ENCODE peak calls at places on chromosomes 3 and 15, in seven cellular contexts. P, D, A, L, J, V and T are unnamed samples.

GRCh38 chr3:46912986-46913385 is 35.5 kb downstream of the PTH1R start:
- DNase-seq in P (no peak), D (no peak), A (no peak), L (no peak), J (no peak), V (no peak), T (no peak)

GRCh38 chr15:35349916-35350315 is 196.0 kb downstream of the DPH6 start:
- DNase-seq in P (no peak), D (peak; percentile 14), A (no peak), L (no peak), J (no peak), V (no peak), T (no peak)

GRCh38 chr3:39707314-39707909 is 102.0 kb upstream of the MYRIP start:
- DNase-seq in P (peak; percentile 59), D (peak; percentile 53), A (peak; percentile 38), L (peak; percentile 52), J (no peak), V (no peak), T (peak; percentile 72)

GRCh38 chr3:111156506-111156905 is 84.9 kb downstream of the NECTIN3 start:
- DNase-seq in P (no peak), D (peak; percentile 20), A (no peak), L (no peak), J (no peak), V (no peak), T (peak; percentile 46)

GRCh38 chr3:134357914-134358811 is 16.1 kb downstream of the AMOTL2 start:
- DNase-seq in P (peak; percentile 75), D (peak; percentile 97), A (peak; percentile 19), L (no peak), J (no peak), V (peak; percentile 78), T (peak; percentile 98)

GRCh38 chr15:41558400-41559238 is at the start of gene TYRO3:
- DNase-seq in P (peak; percentile 76), D (peak; percentile 25), A (peak; percentile 48), L (peak; percentile 86), J (peak; percentile 70), V (peak; percentile 85), T (peak; percentile 51)

GRCh38 chr3:127226946-127227842 is 34.3 kb downstream of the PRR23E start:
- DNase-seq in P (no peak), D (no peak), A (no peak), L (peak; percentile 84), J (no peak), V (peak; percentile 90), T (no peak)

GRCh38 chr3:43320288-43320687 is 33.9 kb downstream of the SNRK start:
- DNase-seq in P (no peak), D (no peak), A (no peak), L (no peak), J (no peak), V (no peak), T (no peak)

GRCh38 chr3:47605646-47606045 is 27.0 kb upstream of the CSPG5 start:
- DNase-seq in P (no peak), D (peak; percentile 63), A (no peak), L (no peak), J (no peak), V (no peak), T (no peak)

GRCh38 chr3:106183762-106184391 is 315.1 kb upstream of the CBLB start:
- DNase-seq in P (no peak), D (peak; percentile 84), A (no peak), L (no peak), J (no peak), V (no peak), T (peak; percentile 93)

GRCh38 chr3:46482632-46483311 is 15.0 kb upstream of the RTP3 start:
- DNase-seq in P (no peak), D (peak; percentile 72), A (no peak), L (no peak), J (no peak), V (peak; percentile 6), T (peak; percentile 19)

GRCh38 chr3:29171583-29171990 is 109.3 kb upstream of the RBMS3 start:
- DNase-seq in P (no peak), D (peak; percentile 58), A (peak; percentile 62), L (peak; percentile 6), J (no peak), V (no peak), T (peak; percentile 71)

GRCh38 chr15:91866371-91866905 is 12.9 kb downstream of the SLCO3A1 start:
- DNase-seq in P (no peak), D (no peak), A (no peak), L (no peak), J (no peak), V (no peak), T (no peak)

GRCh38 chr3:13414040-13414729 is 5.9 kb downstream of the NUP210 start:
- DNase-seq in P (no peak), D (no peak), A (peak; percentile 90), L (no peak), J (peak; percentile 38), V (no peak), T (no peak)

GRCh38 chr3:138774529-138775253 is 60.0 kb downstream of the PIK3CB start:
- DNase-seq in P (peak; percentile 1), D (peak; percentile 99), A (no peak), L (no peak), J (peak; percentile 62), V (no peak), T (peak; percentile 99)

GRCh38 chr3:63429905-63430304 is 151.8 kb downstream of the SYNPR start:
- DNase-seq in P (peak; percentile 25), D (no peak), A (no peak), L (no peak), J (no peak), V (no peak), T (peak; percentile 3)

GRCh38 chr15:78322243-78322642 is 17.9 kb upstream of the CRABP1 start:
- DNase-seq in P (no peak), D (peak; percentile 67), A (no peak), L (no peak), J (peak; percentile 34), V (peak; percentile 78), T (peak; percentile 73)

GRCh38 chr15:94164202-94164807 is 67.1 kb upstream of the MCTP2 start:
- DNase-seq in P (peak; percentile 77), D (peak; percentile 55), A (peak; percentile 81), L (peak; percentile 80), J (peak; percentile 43), V (peak; percentile 91), T (peak; percentile 36)

GRCh38 chr3:188077160-188077812 is 76.7 kb upstream of the LPP start:
- DNase-seq in P (no peak), D (no peak), A (no peak), L (no peak), J (no peak), V (no peak), T (peak; percentile 80)

GRCh38 chr3:170689218-170689874 is 103.5 kb upstream of the SLC7A14 start:
- DNase-seq in P (no peak), D (peak; percentile 67), A (no peak), L (peak; percentile 17), J (no peak), V (peak; percentile 87), T (peak; percentile 85)

GRCh38 chr3:64244011-64244942 is 19.0 kb upstream of the PRICKLE2 start:
- DNase-seq in P (no peak), D (peak; percentile 35), A (peak; percentile 34), L (no peak), J (no peak), V (peak; percentile 63), T (peak; percentile 59)

GRCh38 chr15:74752486-74753395 is 4.1 kb downstream of the CYP1A2 start:
- DNase-seq in P (no peak), D (no peak), A (no peak), L (no peak), J (no peak), V (no peak), T (peak; percentile 40)

GRCh38 chr15:36642311-36642710 is 62.9 kb downstream of the CDIN1 start:
- DNase-seq in P (no peak), D (no peak), A (no peak), L (no peak), J (no peak), V (no peak), T (no peak)

GRCh38 chr15:36643551-36643950 is 64.1 kb downstream of the CDIN1 start:
- DNase-seq in P (no peak), D (peak; percentile 67), A (no peak), L (peak; percentile 12), J (no peak), V (no peak), T (peak; percentile 65)

GRCh38 chr15:36644156-36644896 is 64.9 kb downstream of the CDIN1 start:
- DNase-seq in P (no peak), D (no peak), A (no peak), L (peak; percentile 47), J (no peak), V (no peak), T (no peak)

DNA sequence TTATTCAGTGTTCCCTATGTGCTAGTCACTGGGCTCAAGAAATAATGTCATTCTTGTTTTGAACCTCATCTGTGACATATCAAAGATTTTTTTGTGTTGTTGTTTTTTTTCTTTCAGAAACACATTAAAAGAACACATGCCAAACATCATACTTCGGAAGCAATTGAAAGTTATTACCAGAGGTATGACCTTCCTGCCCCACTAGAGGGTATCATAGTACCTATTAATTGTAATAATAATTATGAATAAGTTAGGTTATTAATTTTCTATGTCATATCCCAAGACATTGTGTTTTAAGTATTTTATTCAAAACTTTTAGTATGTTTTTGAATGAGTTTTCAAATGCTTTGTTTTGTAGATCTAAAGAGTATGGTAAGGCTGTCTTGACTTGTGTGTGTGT is 65.7 kb downstream of the CDIN1 start:
- DNase-seq in P (no peak), D (no peak), A (no peak), L (no peak), J (no peak), V (no peak), T (peak; percentile 5)
- TF ChIP-seq CTCF in P (peak; percentile 31), D (no peak), A (peak; percentile 34), L (no peak), J (no peak), V (peak; percentile 42), T (no peak)

GRCh38 chr3:116165190-116165589 is 280.1 kb downstream of the LSAMP start:
- DNase-seq in P (no peak), D (no peak), A (no peak), L (no peak), J (no peak), V (no peak), T (no peak)

GRCh38 chr3:116164039-116164438 is 281.2 kb downstream of the LSAMP start:
- DNase-seq in P (no peak), D (no peak), A (no peak), L (no peak), J (no peak), V (no peak), T (no peak)

GRCh38 chr3:116161570-116162290 is 283.6 kb downstream of the LSAMP start:
- DNase-seq in P (no peak), D (no peak), A (no peak), L (no peak), J (no peak), V (no peak), T (no peak)

GRCh38 chr3:116166121-116166520 is 279.2 kb downstream of the LSAMP start:
- DNase-seq in P (no peak), D (no peak), A (no peak), L (no peak), J (no peak), V (no peak), T (no peak)
- H3K4me3 ChIP-seq in P (no peak overlapping the region), D (no peak overlapping the region), A (no peak overlapping the region), L (no peak overlapping the region), J (no peak overlapping the region), V (no peak overlapping the region), T (no peak overlapping the region)

GRCh38 chr3:150349314-150350097 is 58.6 kb upstream of the TSC22D2 start:
- DNase-seq in P (peak; percentile 66), D (peak; percentile 28), A (no peak), L (peak; percentile 63), J (peak; percentile 75), V (peak; percentile 62), T (no peak)
- TF ChIP-seq CTCF in P (no peak), D (peak; percentile 42), A (no peak), L (no peak), J (no peak), V (peak; percentile 35), T (no peak)

GRCh38 chr3:57006048-57006709 is 54.3 kb upstream of the SPATA12 start:
- DNase-seq in P (no peak), D (no peak), A (no peak), L (no peak), J (no peak), V (no peak), T (no peak)
- H3K4me3 ChIP-seq in P (no peak overlapping the region), D (no peak overlapping the region), A (no peak overlapping the region), L (no peak overlapping the region), J (no peak overlapping the region), V (no peak overlapping the region), T (no peak overlapping the region)